ENCODE peak calls at places on chromosomes 16 and 17, in nine cellular contexts. V, O, R, Z, W, L, Y, U and A are unnamed samples.

GRCh38 chr17:627051-627450 is 87.6 kb downstream of the VPS53 start:
- DNase-seq in V (no peak), O (no peak), R (no peak), Z (no peak), W (no peak), L (no peak), Y (no peak), U (no peak), A (no peak)

GRCh38 chr16:79690159-79690558 is 89.6 kb upstream of the MAF start:
- DNase-seq in V (no peak), O (no peak), R (no peak), Z (no peak), W (no peak), L (no peak), Y (no peak), U (no peak), A (no peak)

GRCh38 chr17:47099451-47099986 is 89.6 kb downstream of the CDC27 start:
- DNase-seq in V (no peak), O (no peak), R (no peak), Z (no peak), W (no peak), L (no peak), Y (no peak), U (no peak), A (no peak)

GRCh38 chr17:74699236-74699635 is 13.5 kb downstream of the CD300LF start:
- DNase-seq in V (no peak), O (no peak), R (no peak), Z (no peak), W (no peak), L (no peak), Y (no peak), U (no peak), A (no peak)

GRCh38 chr16:50274771-50275415 is 8.5 kb downstream of the ADCY7 start:
- DNase-seq in V (no peak), O (no peak), R (peak; percentile 46), Z (no peak), W (no peak), L (no peak), Y (no peak), U (no peak), A (no peak)

GRCh38 chr17:76544123-76544915 is 4.5 kb downstream of the PRCD start:
- DNase-seq in V (no peak), O (no peak), R (no peak), Z (no peak), W (no peak), L (no peak), Y (no peak), U (no peak), A (no peak)

GRCh38 chr16:51834131-51834530 is 683.1 kb upstream of the SALL1 start:
- DNase-seq in V (no peak), O (no peak), R (no peak), Z (no peak), W (peak; percentile 36), L (peak; percentile 49), Y (no peak), U (no peak), A (no peak)

GRCh38 chr17:43615952-43616351 is 45.8 kb downstream of the MEOX1 start:
- DNase-seq in V (no peak), O (no peak), R (no peak), Z (no peak), W (no peak), L (no peak), Y (no peak), U (no peak), A (no peak)

GRCh38 chr17:57459286-57459915 is 203.1 kb downstream of the MSI2 start:
- DNase-seq in V (no peak), O (no peak), R (no peak), Z (peak; percentile 78), W (no peak), L (no peak), Y (no peak), U (no peak), A (no peak)

GRCh38 chr16:66950971-66951790 is 9.9 kb upstream of the CES3 start:
- DNase-seq in V (no peak), O (no peak), R (no peak), Z (no peak), W (no peak), L (no peak), Y (no peak), U (no peak), A (no peak)

GRCh38 chr16:48590476-48590875 is 19.5 kb downstream of the N4BP1 start:
- DNase-seq in V (no peak), O (no peak), R (no peak), Z (no peak), W (no peak), L (no peak), Y (no peak), U (no peak), A (no peak)

GRCh38 chr16:707062-707538 is 1.5 kb upstream of the FBXL16 start:
- DNase-seq in V (no peak), O (no peak), R (no peak), Z (no peak), W (no peak), L (no peak), Y (no peak), U (no peak), A (no peak)

GRCh38 chr17:50198026-50198669 is 3.3 kb downstream of the COL1A1 start:
- DNase-seq in V (peak; percentile 19), O (peak; percentile 70), R (peak; percentile 51), Z (peak; percentile 52), W (no peak), L (peak; percentile 60), Y (no peak), U (no peak), A (no peak)

GRCh38 chr17:41015473-41015872 is 6.5 kb upstream of the KRTAP3-1 start:
- DNase-seq in V (no peak), O (no peak), R (no peak), Z (no peak), W (no peak), L (no peak), Y (no peak), U (no peak), A (no peak)

GRCh38 chr16:22027633-22028032 is 19.7 kb downstream of the MOSMO start:
- DNase-seq in V (no peak), O (no peak), R (no peak), Z (no peak), W (no peak), L (peak; percentile 61), Y (no peak), U (no peak), A (no peak)

GRCh38 chr17:29568331-29569244 is at the start of gene TP53I13:
- DNase-seq in V (peak; percentile 78), O (peak; percentile 84), R (peak; percentile 90), Z (peak; percentile 22), W (no peak), L (peak; percentile 72), Y (peak; percentile 58), U (peak; percentile 79), A (no peak)

GRCh38 chr17:64773836-64774761 is 112.0 kb upstream of the SMURF2 start:
- DNase-seq in V (no peak), O (no peak), R (peak; percentile 74), Z (peak; percentile 95), W (peak; percentile 18), L (peak; percentile 50), Y (no peak), U (no peak), A (peak; percentile 60)

GRCh38 chr17:38905375-38905774 is 20.0 kb upstream of the LASP1NB start:
- DNase-seq in V (no peak), O (no peak), R (no peak), Z (no peak), W (no peak), L (no peak), Y (no peak), U (no peak), A (no peak)

GRCh38 chr17:8372422-8372821 is 4.1 kb downstream of the KRABD2 start:
- DNase-seq in V (no peak), O (no peak), R (peak; percentile 87), Z (no peak), W (no peak), L (no peak), Y (no peak), U (no peak), A (no peak)
- H3K4me3 ChIP-seq in V (no peak overlapping the region), O (no peak overlapping the region), R (no peak overlapping the region), Z (no peak overlapping the region), W (no peak overlapping the region), L (no peak overlapping the region), Y (no peak overlapping the region), U (no peak overlapping the region), A (no peak overlapping the region)

DNA sequence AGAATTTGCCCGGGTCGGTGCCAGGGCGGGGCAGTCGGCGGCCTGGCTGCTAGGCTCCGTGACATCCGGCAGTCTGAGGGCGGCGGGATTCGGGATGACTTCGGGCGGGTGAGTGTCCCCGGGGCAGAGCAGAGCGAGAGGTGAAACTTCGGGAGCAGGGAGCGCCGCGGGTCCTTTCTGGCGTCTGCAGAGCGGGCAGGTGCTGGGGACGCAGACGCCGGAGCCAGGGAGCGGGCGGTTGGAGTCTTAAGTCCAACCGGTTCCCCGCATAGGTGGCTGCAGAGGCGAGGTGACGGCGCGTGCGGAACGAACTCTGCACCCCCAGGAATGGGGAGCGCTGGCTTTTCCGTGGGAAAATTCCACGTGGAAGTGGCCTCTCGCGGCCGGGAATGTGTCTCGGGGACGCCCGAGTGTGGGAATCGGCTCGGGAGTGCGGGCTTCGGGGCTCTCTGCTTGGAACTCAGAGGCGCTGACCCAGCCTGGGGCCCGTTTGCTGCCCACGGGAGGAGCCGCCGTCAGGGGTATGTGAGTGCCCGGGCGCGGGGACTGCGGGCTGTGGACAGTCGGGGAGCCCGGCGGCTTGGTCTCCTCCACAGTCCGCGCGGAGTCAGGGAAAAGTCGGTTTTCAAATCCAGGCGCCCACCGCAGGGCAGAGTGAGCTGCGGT is at the start of gene B4GALNT2:
- DNase-seq in V (no peak), O (no peak), R (no peak), Z (no peak), W (no peak), L (no peak), Y (no peak), U (no peak), A (no peak)
- H3K4me3 ChIP-seq in V (no peak within 1 kb of the TSS), O (no peak within 1 kb of the TSS), R (no peak within 1 kb of the TSS), Z (no peak within 1 kb of the TSS), W (peak within 1 kb of the TSS; percentile 52), L (peak within 1 kb of the TSS; percentile 43), Y (peak within 1 kb of the TSS; percentile 40), U (no peak within 1 kb of the TSS), A (peak within 1 kb of the TSS; percentile 64)

DNA sequence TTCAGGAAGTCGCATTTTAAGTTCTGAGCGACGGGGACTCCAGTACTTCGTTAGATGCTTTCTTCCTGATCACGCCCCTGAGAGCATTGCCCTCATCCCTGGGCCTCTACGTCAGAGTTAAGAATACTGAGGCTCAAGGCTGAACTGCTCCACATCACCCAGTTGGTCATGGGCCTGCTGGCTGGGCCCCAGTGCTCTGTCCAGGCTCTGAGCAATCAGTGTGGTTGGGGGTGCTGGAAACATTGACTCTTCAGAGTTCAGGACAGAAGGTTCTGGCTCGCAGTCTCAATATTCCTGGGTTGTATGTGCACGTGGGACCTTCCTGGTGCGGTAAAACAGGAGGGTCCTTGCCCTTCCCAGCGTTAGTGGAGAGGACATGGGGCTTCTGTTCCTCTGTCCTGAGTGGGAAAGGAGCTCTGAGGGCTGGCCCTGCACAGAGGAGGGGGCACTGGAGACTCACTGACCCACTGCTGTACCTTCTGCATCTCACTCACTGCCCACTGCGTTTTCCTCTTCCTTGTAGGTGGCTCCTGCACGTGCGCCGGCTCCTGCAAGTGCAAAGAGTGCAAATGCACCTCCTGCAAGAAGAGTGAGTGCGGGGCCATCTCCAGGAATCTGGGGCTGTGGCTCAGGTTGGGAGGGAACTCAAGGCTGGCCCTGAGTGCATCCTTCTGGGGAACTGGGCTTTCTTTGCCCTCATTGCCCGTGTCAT is 518 bp downstream of the MT1E start:
- DNase-seq in V (no peak), O (peak; percentile 47), R (no peak), Z (no peak), W (no peak), L (peak; percentile 74), Y (no peak), U (no peak), A (no peak)
- H3K4me3 ChIP-seq in V (peak overlapping the region; percentile 76), O (peak overlapping the region; percentile 39), R (no peak overlapping the region), Z (peak overlapping the region; percentile 66), W (peak overlapping the region; percentile 73), L (peak overlapping the region; percentile 74), Y (peak overlapping the region; percentile 63), U (peak overlapping the region; percentile 48), A (peak overlapping the region; percentile 67)

GRCh38 chr16:88939814-88940195 is 37.2 kb downstream of the CBFA2T3 start:
- DNase-seq in V (no peak), O (no peak), R (no peak), Z (no peak), W (no peak), L (no peak), Y (no peak), U (no peak), A (no peak)
- H3K4me3 ChIP-seq in V (no peak overlapping the region), O (peak overlapping the region; percentile 17), R (no peak overlapping the region), Z (peak overlapping the region; percentile 60), W (no peak overlapping the region), L (no peak overlapping the region), Y (peak overlapping the region; percentile 33), U (peak overlapping the region; percentile 26), A (peak overlapping the region; percentile 58)